ENCODE peak calls at places on chromosomes 2 and 18, in eight cellular contexts. W is Right ventricle myocardium superior; D is kidney glomerular epithelial cell; I is COR-L47; C is stimulated activated CD8-positive, alpha-beta memory T cell treated with anti-CD3 and anti-CD28 coated beads, Interleukin-15, amount 100 ng/mL, for 1 hour; B is A172; Q is uterus; O is RWPE1. T is an unnamed sample.

GRCh38 chr2:159775006-159775405 is 23.0 kb downstream of the CD302 start:
- DNase-seq in W (no peak), D (no peak), I (no peak), C (no peak), B (no peak), Q (no peak), O (no peak), T (no peak)

GRCh38 chr2:208479342-208479741 is 72.8 kb downstream of the PTH2R start:
- DNase-seq in W (no peak), D (no peak), I (no peak), C (no peak), B (no peak), Q (no peak), O (no peak), T (no peak)

GRCh38 chr2:167388497-167388896 is 500.2 kb downstream of the XIRP2 start:
- DNase-seq in W (no peak), D (no peak), I (peak), C (no peak), B (no peak), Q (no peak), O (no peak), T (no peak)

GRCh38 chr18:37420315-37420880 is 145.2 kb downstream of the CELF4 start:
- DNase-seq in W (no peak), D (peak), I (no peak), C (no peak), B (peak), Q (no peak), O (no peak), T (no peak)

GRCh38 chr2:45067859-45068642 is 58.8 kb upstream of the SIX2 start:
- DNase-seq in W (no peak), D (no peak), I (no peak), C (no peak), B (no peak), Q (no peak), O (no peak), T (no peak)

GRCh38 chr2:130810490-130810889 is 26.2 kb upstream of the ARHGEF4 start:
- DNase-seq in W (no peak), D (no peak), I (no peak), C (no peak), B (no peak), Q (no peak), O (no peak), T (no peak)

GRCh38 chr2:39728941-39729351 is 50.1 kb downstream of the THUMPD2 start:
- DNase-seq in W (no peak), D (no peak), I (peak), C (no peak), B (peak), Q (no peak), O (peak), T (peak)

GRCh38 chr18:48953096-48953706 is 2.4 kb upstream of the SMAD7 start:
- DNase-seq in W (no peak), D (no peak), I (no peak), C (no peak), B (no peak), Q (no peak), O (no peak), T (no peak)

GRCh38 chr2:1721706-1722483 is 22.4 kb downstream of the PXDN start:
- DNase-seq in W (no peak), D (peak), I (no peak), C (no peak), B (peak), Q (no peak), O (peak), T (no peak)

GRCh38 chr2:68505603-68506159 is 38.3 kb downstream of the APLF start:
- DNase-seq in W (no peak), D (no peak), I (no peak), C (no peak), B (no peak), Q (no peak), O (no peak), T (no peak)

GRCh38 chr2:64284751-64285150 is 140.5 kb upstream of the PELI1 start:
- DNase-seq in W (peak), D (no peak), I (no peak), C (no peak), B (no peak), Q (peak), O (no peak), T (no peak)

GRCh38 chr2:74292752-74293151 is 50.5 kb downstream of the SLC4A5 start:
- DNase-seq in W (no peak), D (no peak), I (no peak), C (no peak), B (no peak), Q (no peak), O (no peak), T (no peak)

GRCh38 chr2:96207073-96207777 is 1.4 kb downstream of the STARD7 start:
- DNase-seq in W (no peak), D (peak), I (no peak), C (no peak), B (no peak), Q (no peak), O (no peak), T (no peak)

GRCh38 chr2:219912530-219912929 is 285.1 kb downstream of the SLC4A3 start:
- DNase-seq in W (no peak), D (peak), I (no peak), C (no peak), B (peak), Q (peak), O (no peak), T (no peak)

GRCh38 chr2:9226458-9227380 is 20.1 kb downstream of the ASAP2 start:
- DNase-seq in W (no peak), D (no peak), I (no peak), C (no peak), B (no peak), Q (no peak), O (no peak), T (no peak)

GRCh38 chr2:107585851-107586250 is 240.8 kb upstream of the RGPD4 start:
- DNase-seq in W (no peak), D (no peak), I (no peak), C (no peak), B (peak), Q (no peak), O (peak), T (no peak)

GRCh38 chr2:30948120-30948519 is 140.9 kb upstream of the CAPN13 start:
- DNase-seq in W (no peak), D (peak), I (no peak), C (no peak), B (no peak), Q (no peak), O (no peak), T (no peak)

GRCh38 chr2:37573818-37574388 is 97.5 kb downstream of the CDC42EP3 start:
- DNase-seq in W (no peak), D (peak), I (no peak), C (no peak), B (no peak), Q (no peak), O (no peak), T (no peak)

GRCh38 chr18:49031511-49032188 is 80.9 kb upstream of the SMAD7 start:
- DNase-seq in W (no peak), D (no peak), I (no peak), C (no peak), B (no peak), Q (no peak), O (no peak), T (no peak)

GRCh38 chr2:45776160-45776955 is 124.9 kb downstream of the PRKCE start:
- DNase-seq in W (no peak), D (no peak), I (no peak), C (no peak), B (no peak), Q (no peak), O (no peak), T (no peak)

GRCh38 chr2:199443589-199444130 is 14.1 kb downstream of the SATB2 start:
- DNase-seq in W (no peak), D (no peak), I (no peak), C (no peak), B (no peak), Q (no peak), O (no peak), T (no peak)

GRCh38 chr2:189578272-189578671 is 2.3 kb downstream of the SLC40A1 start:
- DNase-seq in W (no peak), D (no peak), I (no peak), C (no peak), B (no peak), Q (no peak), O (no peak), T (no peak)

GRCh38 chr18:62480927-62481326 is 41.9 kb upstream of the ZCCHC2 start:
- DNase-seq in W (no peak), D (no peak), I (no peak), C (no peak), B (no peak), Q (no peak), O (no peak), T (no peak)

GRCh38 chr2:151138507-151138906 is 123.2 kb downstream of the RBM43 start:
- DNase-seq in W (no peak), D (no peak), I (no peak), C (no peak), B (no peak), Q (no peak), O (no peak), T (no peak)

GRCh38 chr2:130357864-130358263 is 2.0 kb downstream of the PTPN18 start:
- DNase-seq in W (no peak), D (no peak), I (no peak), C (no peak), B (no peak), Q (no peak), O (no peak), T (no peak)

GRCh38 chr2:71526131-71526530 is 72.8 kb downstream of the DYSF start:
- DNase-seq in W (no peak), D (no peak), I (no peak), C (no peak), B (no peak), Q (no peak), O (no peak), T (no peak)

GRCh38 chr2:209383212-209383611 is 40.6 kb upstream of the MAP2 start:
- DNase-seq in W (no peak), D (peak), I (peak), C (no peak), B (peak), Q (no peak), O (peak), T (no peak)

GRCh38 chr18:79317718-79318117 is 78.0 kb upstream of the NFATC1 start:
- DNase-seq in W (no peak), D (no peak), I (no peak), C (no peak), B (no peak), Q (no peak), O (no peak), T (no peak)

GRCh38 chr2:150279673-150280072 is 207.8 kb downstream of the RND3 start:
- DNase-seq in W (no peak), D (no peak), I (no peak), C (no peak), B (no peak), Q (no peak), O (no peak), T (no peak)

GRCh38 chr18:32911660-32912284 is 138.9 kb upstream of the KLHL14 start:
- DNase-seq in W (no peak), D (peak), I (no peak), C (no peak), B (peak), Q (no peak), O (peak), T (no peak)

GRCh38 chr2:96934096-96934495 is 52.3 kb downstream of the FAM178B start:
- DNase-seq in W (no peak), D (no peak), I (peak), C (no peak), B (no peak), Q (no peak), O (no peak), T (no peak)

T was measured in germinal center.